ENCODE peak calls at places on chromosome X, in nine cellular contexts. W is esophagus squamous epithelium, A is GM12878, L is esophagus muscularis mucosa, K is body of pancreas, D is mesothelial cell of epicardium, X is choroid plexus epithelial cell, O is A549, I is progenitor cell of endocrine pancreas. Y is an unnamed sample.

GRCh38 chrX:85365370-85365995 is 14.0 kb downstream of the POF1B start:
- DNase-seq in W (no peak), A (no peak), L (no peak), K (no peak), D (no peak), X (no peak), O (no peak), I (no peak), Y (no peak)

GRCh38 chrX:153592966-153593688 is 5.8 kb downstream of the CCNQ start:
- DNase-seq in W (no peak), A (no peak), L (no peak), K (peak), D (no peak), X (no peak), O (no peak), I (no peak), Y (peak)

GRCh38 chrX:144801786-144802185 is 445.5 kb upstream of the SPANXN1 start:
- DNase-seq in W (no peak), A (no peak), L (no peak), K (no peak), D (no peak), X (no peak), O (no peak), I (no peak), Y (no peak)

GRCh38 chrX:45598841-45599240 is 398.2 kb upstream of the DIPK2B start:
- DNase-seq in W (no peak), A (no peak), L (no peak), K (no peak), D (no peak), X (peak), O (no peak), I (no peak), Y (no peak)

GRCh38 chrX:148872153-148872540 is 371.7 kb downstream of the AFF2 start:
- DNase-seq in W (no peak), A (no peak), L (no peak), K (no peak), D (no peak), X (no peak), O (no peak), I (no peak), Y (no peak)

GRCh38 chrX:146173742-146174141 is 356.1 kb downstream of the SLITRK2 start:
- DNase-seq in W (no peak), A (no peak), L (no peak), K (no peak), D (no peak), X (no peak), O (no peak), I (no peak), Y (no peak)

GRCh38 chrX:1502241-1502640 is 34.7 kb downstream of the P2RY8 start:
- DNase-seq in W (no peak), A (no peak), L (peak), K (no peak), D (no peak), X (no peak), O (no peak), I (no peak), Y (no peak)

GRCh38 chrX:45017946-45018345 is 145.0 kb downstream of the KDM6A start:
- DNase-seq in W (no peak), A (no peak), L (no peak), K (no peak), D (no peak), X (no peak), O (no peak), I (no peak), Y (no peak)

GRCh38 chrX:7574325-7574724 is 268.6 kb upstream of the VCX start:
- DNase-seq in W (no peak), A (no peak), L (no peak), K (no peak), D (no peak), X (peak), O (no peak), I (peak), Y (no peak)

GRCh38 chrX:72360326-72360725 is 54.6 kb upstream of the CITED1 start:
- DNase-seq in W (no peak), A (no peak), L (no peak), K (no peak), D (no peak), X (no peak), O (no peak), I (no peak), Y (no peak)

GRCh38 chrX:115592997-115593734 is 32.2 kb downstream of the PLS3 start:
- DNase-seq in W (no peak), A (no peak), L (no peak), K (no peak), D (no peak), X (peak), O (no peak), I (no peak), Y (no peak)

GRCh38 chrX:15790766-15791380 is 589 bp downstream of the ZRSR2 start:
- DNase-seq in W (no peak), A (peak), L (no peak), K (no peak), D (no peak), X (peak), O (peak), I (no peak), Y (no peak)

GRCh38 chrX:50071507-50071906 is 129.3 kb downstream of the AKAP4 start:
- DNase-seq in W (no peak), A (no peak), L (no peak), K (no peak), D (no peak), X (no peak), O (no peak), I (no peak), Y (no peak)

GRCh38 chrX:134676440-134676839 is 18.2 kb upstream of the PLAC1 start:
- DNase-seq in W (no peak), A (no peak), L (no peak), K (no peak), D (no peak), X (peak), O (peak), I (no peak), Y (no peak)

GRCh38 chrX:72727846-72728245 is 13.7 kb upstream of the PHKA1 start:
- DNase-seq in W (no peak), A (no peak), L (no peak), K (no peak), D (no peak), X (no peak), O (no peak), I (no peak), Y (no peak)

GRCh38 chrX:41889317-41890025 is 33.9 kb downstream of the CASK start:
- DNase-seq in W (no peak), A (no peak), L (no peak), K (no peak), D (no peak), X (peak), O (peak), I (no peak), Y (no peak)

GRCh38 chrX:134287356-134287755 is 50.4 kb downstream of the CCDC160 start:
- DNase-seq in W (no peak), A (no peak), L (no peak), K (no peak), D (no peak), X (no peak), O (no peak), I (no peak), Y (no peak)

GRCh38 chrX:3711331-3711917 is 2.0 kb downstream of the PRKX start:
- DNase-seq in W (no peak), A (peak), L (no peak), K (no peak), D (no peak), X (no peak), O (no peak), I (no peak), Y (no peak)

GRCh38 chrX:120305531-120306145 is 5.6 kb downstream of the TMEM255A start:
- DNase-seq in W (no peak), A (no peak), L (no peak), K (no peak), D (no peak), X (no peak), O (no peak), I (no peak), Y (no peak)

GRCh38 chrX:96407501-96407900 is 277.1 kb upstream of the DIAPH2 start:
- DNase-seq in W (no peak), A (no peak), L (no peak), K (peak), D (no peak), X (peak), O (peak), I (no peak), Y (no peak)

GRCh38 chrX:148363836-148364235 is 136.6 kb upstream of the AFF2 start:
- DNase-seq in W (no peak), A (no peak), L (no peak), K (no peak), D (no peak), X (no peak), O (no peak), I (no peak), Y (no peak)

GRCh38 chrX:148412006-148412405 is 88.4 kb upstream of the AFF2 start:
- DNase-seq in W (no peak), A (no peak), L (no peak), K (no peak), D (no peak), X (no peak), O (no peak), I (no peak), Y (no peak)

GRCh38 chrX:153459976-153460375 is 10.4 kb downstream of the HAUS7 start:
- DNase-seq in W (no peak), A (no peak), L (no peak), K (no peak), D (no peak), X (peak), O (no peak), I (no peak), Y (no peak)

GRCh38 chrX:12974217-12974796 is 603 bp upstream of the TMSB4X start:
- DNase-seq in W (no peak), A (no peak), L (no peak), K (peak), D (no peak), X (peak), O (peak), I (no peak), Y (peak)

GRCh38 chrX:456146-456545 is 69.4 kb upstream of the PPP2R3B start:
- DNase-seq in W (no peak), A (no peak), L (no peak), K (no peak), D (no peak), X (no peak), O (no peak), I (no peak), Y (no peak)

GRCh38 chrX:87924619-87925018 is 407.0 kb downstream of the KLHL4 start:
- DNase-seq in W (no peak), A (no peak), L (no peak), K (no peak), D (no peak), X (no peak), O (no peak), I (no peak), Y (no peak)

GRCh38 chrX:24002792-24003191 is 24.2 kb downstream of the KLHL15 start:
- DNase-seq in W (no peak), A (no peak), L (no peak), K (no peak), D (no peak), X (no peak), O (no peak), I (no peak), Y (no peak)

GRCh38 chrX:47581731-47582647 is at the start of gene TIMP1:
- DNase-seq in W (peak), A (peak), L (peak), K (peak), D (peak), X (peak), O (peak), I (peak), Y (peak)

GRCh38 chrX:109902665-109903064 is 100.2 kb upstream of the TMEM164 start:
- DNase-seq in W (no peak), A (no peak), L (no peak), K (no peak), D (no peak), X (peak), O (peak), I (no peak), Y (no peak)

GRCh38 chrX:3712870-3713224 is 602 bp downstream of the PRKX start:
- DNase-seq in W (no peak), A (no peak), L (no peak), K (peak), D (no peak), X (no peak), O (no peak), I (no peak), Y (peak)

GRCh38 chrX:41293269-41293668 is 40.7 kb upstream of the DDX3X start:
- DNase-seq in W (no peak), A (no peak), L (no peak), K (no peak), D (no peak), X (peak), O (peak), I (no peak), Y (no peak)

GRCh38 chrX:55132416-55132815 is 43.6 kb downstream of the PAGE2 start:
- DNase-seq in W (no peak), A (no peak), L (no peak), K (no peak), D (no peak), X (no peak), O (no peak), I (no peak), Y (no peak)

GRCh38 chrX:55135171-55135570 is 46.4 kb downstream of the PAGE2 start:
- DNase-seq in W (no peak), A (no peak), L (no peak), K (peak), D (no peak), X (peak), O (peak), I (no peak), Y (no peak)
- TF ChIP-seq CTCF in W (peak), A (peak), L (peak), K (peak), D (peak), X (peak), O (peak), I (peak), Y (peak)

GRCh38 chrX:107659768-107660167 is 31.5 kb downstream of the PRPS1 start:
- DNase-seq in W (no peak), A (no peak), L (no peak), K (peak), D (no peak), X (peak), O (peak), I (no peak), Y (no peak)
- TF ChIP-seq CTCF in W (peak), A (peak), L (peak), K (peak), D (no peak), X (peak), O (peak), I (peak), Y (peak)

DNA sequence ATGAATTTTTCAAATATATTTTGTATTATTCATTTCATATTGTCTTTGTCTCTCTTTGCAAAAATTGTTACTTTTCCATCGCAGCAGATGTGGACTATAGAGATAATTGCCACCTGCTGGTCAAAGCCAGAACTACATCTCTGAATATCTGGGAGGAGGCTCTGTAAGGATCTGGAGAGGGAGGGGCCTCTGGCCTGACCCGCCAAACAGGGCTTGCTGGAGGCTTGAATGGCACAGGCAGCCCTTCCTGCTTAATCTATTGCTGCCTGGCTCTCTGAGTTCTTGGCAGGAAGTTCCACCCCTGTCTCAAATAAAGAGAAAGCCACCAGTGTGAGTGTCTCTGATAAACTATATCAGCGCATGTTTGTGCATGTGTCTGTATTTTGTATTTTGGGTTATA is 132.4 kb downstream of the ZMAT1 start:
- DNase-seq in W (peak), A (peak), L (peak), K (peak), D (peak), X (peak), O (peak), I (peak), Y (peak)
- TF ChIP-seq CTCF in W (peak), A (peak), L (peak), K (peak), D (peak), X (peak), O (peak), I (peak), Y (peak)

DNA sequence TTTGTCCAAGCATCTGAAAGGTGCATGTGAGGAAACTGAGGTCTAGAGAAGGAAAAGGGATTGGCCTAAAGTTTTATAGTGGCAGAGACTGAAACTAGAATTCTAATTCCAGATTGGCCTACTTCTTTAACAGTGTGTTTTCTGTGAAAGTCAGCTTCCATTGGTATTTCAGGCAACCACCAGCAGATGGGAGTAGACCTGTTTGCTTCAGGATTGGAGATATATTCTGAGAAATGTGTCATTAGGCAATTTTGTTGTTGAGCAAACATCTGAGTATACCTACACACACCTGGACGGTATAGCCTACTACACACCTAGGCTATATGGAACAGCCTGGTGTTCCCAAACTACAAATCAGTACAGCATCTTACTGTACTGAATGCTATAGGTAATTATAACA is 207.3 kb upstream of the RADX start:
- DNase-seq in W (no peak), A (no peak), L (no peak), K (no peak), D (no peak), X (peak), O (no peak), I (no peak), Y (no peak)
- TF ChIP-seq CTCF in W (no peak), A (no peak), L (no peak), K (no peak), D (no peak), X (peak), O (no peak), I (peak), Y (no peak)

Y was measured in left lung.